ENCODE peak calls at places on chromosome 13, in eight cellular contexts. E is esophagus squamous epithelium; A is right cardiac atrium; H is fibroblast of lung; G is mucosa of descending colon; V is kidney; M is naive thymus-derived CD4-positive, alpha-beta T cell; X is keratinocyte. S is an unnamed sample.

GRCh38 chr13:113135281-113135760 is 12.7 kb downstream of the F10 start:
- DNase-seq in V (peak; percentile 10), M (no peak), H (no peak), A (no peak), G (no peak), E (no peak), X (no peak), S (no peak)

GRCh38 chr13:21465710-21466160 is 6.6 kb upstream of the ZDHHC20 start:
- DNase-seq in H (no peak), M (no peak), X (no peak), E (no peak), A (no peak), V (no peak), G (peak; percentile 22), S (no peak)

GRCh38 chr13:42363941-42364612 is 92.1 kb downstream of the AKAP11 start:
- DNase-seq in A (no peak), E (no peak), X (no peak), H (peak; percentile 13), G (no peak), M (no peak), V (no peak), S (no peak)

GRCh38 chr13:45068036-45069001 is 52.0 kb upstream of the GTF2F2 start:
- DNase-seq in G (no peak), M (no peak), X (no peak), V (no peak), A (no peak), H (no peak), E (no peak), S (no peak)

GRCh38 chr13:87120476-87120875 is 550.7 kb upstream of the SLITRK5 start:
- DNase-seq in M (no peak), G (no peak), A (no peak), V (no peak), X (no peak), E (no peak), H (no peak), S (no peak)

GRCh38 chr13:23175920-23176319 is 4.9 kb upstream of the SGCG start:
- DNase-seq in M (no peak), H (no peak), E (no peak), V (no peak), A (no peak), G (no peak), X (no peak), S (no peak)

GRCh38 chr13:113207890-113208423 is 512 bp downstream of the PCID2 start:
- DNase-seq in V (no peak), A (peak; percentile 74), G (peak; percentile 38), H (peak; percentile 61), X (no peak), M (peak; percentile 7), E (no peak), S (peak; percentile 42)

GRCh38 chr13:113854238-113855011 is 9.5 kb downstream of the GAS6 start:
- DNase-seq in X (no peak), V (peak; percentile 75), G (peak; percentile 19), A (peak; percentile 72), E (no peak), M (no peak), H (peak; percentile 66), S (no peak)

GRCh38 chr13:87208636-87209035 is 462.5 kb upstream of the SLITRK5 start:
- DNase-seq in X (no peak), G (no peak), V (no peak), H (no peak), A (no peak), E (no peak), M (no peak), S (no peak)

GRCh38 chr13:41942462-41943094 is 18.3 kb downstream of the VWA8 start:
- DNase-seq in A (no peak), X (no peak), G (no peak), V (no peak), E (no peak), H (peak; percentile 50), M (no peak), S (peak; percentile 50)

GRCh38 chr13:80504453-80504852 is 163.5 kb upstream of the SPRY2 start:
- DNase-seq in V (no peak), G (no peak), X (no peak), A (no peak), H (no peak), M (no peak), E (no peak), S (peak; percentile 26)

GRCh38 chr13:100234006-100234405 is 145.1 kb downstream of the PCCA start:
- DNase-seq in H (no peak), E (no peak), V (no peak), X (no peak), G (no peak), A (no peak), M (no peak), S (no peak)

DNA sequence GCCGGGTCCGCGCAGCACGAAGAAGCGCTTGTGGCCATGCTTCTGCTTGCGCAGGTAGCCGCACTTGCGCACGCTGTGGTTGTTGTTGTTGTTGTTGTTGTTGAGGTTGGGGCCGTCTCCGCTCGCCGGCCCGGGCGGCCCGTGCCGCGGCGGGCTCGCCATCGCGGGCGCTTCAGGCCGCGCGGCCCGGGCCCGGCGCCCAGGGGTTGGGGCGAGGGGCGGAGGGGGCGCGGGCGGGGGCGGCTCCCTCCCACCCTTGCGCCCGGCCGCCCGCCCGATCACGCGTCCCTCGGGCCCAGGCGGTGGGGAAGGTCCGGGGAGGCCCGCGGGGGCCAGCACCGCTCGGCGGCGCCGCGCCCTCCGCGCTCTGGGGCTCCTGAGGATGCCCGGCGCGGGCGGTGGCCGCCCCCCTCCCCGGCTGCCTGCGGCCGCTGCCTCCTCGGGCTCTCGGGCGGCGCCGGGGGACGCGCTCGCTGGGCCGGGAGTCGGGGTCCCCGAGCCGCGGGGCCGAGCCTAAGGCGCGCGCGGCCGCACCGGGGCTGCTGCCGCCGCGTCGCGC is 412 bp downstream of the IRS2 start:
- DNase-seq in A (peak; percentile 69), H (no peak), M (no peak), G (peak; percentile 21), X (no peak), E (no peak), V (no peak), S (no peak)
- H3K4me1 ChIP-seq in A (peaks cover 5% of the 10 kb centered on the region), H (peaks cover 3% of the 10 kb centered on the region), M (no peaks in the 10 kb centered on the region), G (peaks cover 18% of the 10 kb centered on the region), X (peaks cover 9% of the 10 kb centered on the region), E (peaks cover 7% of the 10 kb centered on the region), V (peaks cover 4% of the 10 kb centered on the region), S (peaks cover 21% of the 10 kb centered on the region)

DNA sequence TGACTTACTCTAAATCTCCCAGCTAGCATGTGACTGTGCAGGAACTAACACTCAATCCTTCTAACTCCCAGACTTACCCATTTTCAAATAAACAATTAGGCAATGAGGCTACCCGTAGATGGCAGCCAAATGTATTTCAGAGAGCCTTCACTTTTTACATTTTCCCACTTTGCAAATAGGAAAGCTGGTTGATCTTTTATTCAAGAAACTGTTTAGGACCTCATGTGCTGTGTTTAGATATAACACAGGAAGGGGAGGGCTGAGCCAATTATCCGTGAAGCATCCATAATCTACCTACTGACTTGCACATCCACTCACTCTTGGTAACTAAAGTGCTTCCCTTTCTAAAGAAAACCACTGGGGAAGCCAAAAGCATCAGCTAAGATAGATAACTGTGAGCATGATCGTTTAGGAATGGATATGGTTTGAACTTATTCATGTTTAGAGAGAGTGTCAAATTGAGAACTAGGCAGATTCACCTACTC is 33.4 kb downstream of the MBNL2 start:
- DNase-seq in A (no peak), E (no peak), H (peak; percentile 56), M (no peak), X (no peak), V (no peak), G (no peak), S (no peak)
- H3K4me1 ChIP-seq in A (peaks cover 33% of the 10 kb centered on the region), E (peaks cover 68% of the 10 kb centered on the region), H (peaks cover 49% of the 10 kb centered on the region), M (peaks cover 11% of the 10 kb centered on the region), X (peaks cover 65% of the 10 kb centered on the region), V (peaks cover 30% of the 10 kb centered on the region), G (peaks cover 12% of the 10 kb centered on the region), S (peaks cover 87% of the 10 kb centered on the region)

GRCh38 chr13:48492123-48493075 is 40.5 kb downstream of the RCBTB2 start:
- DNase-seq in V (peak; percentile 86), M (peak; percentile 74), G (peak; percentile 66), A (peak; percentile 94), X (no peak), H (no peak), E (peak; percentile 27), S (peak; percentile 52)
- H3K4me1 ChIP-seq in V (no peaks in the 10 kb centered on the region), M (peaks cover 65% of the 10 kb centered on the region), G (no peaks in the 10 kb centered on the region), A (peaks cover 5% of the 10 kb centered on the region), X (no peaks in the 10 kb centered on the region), H (no peaks in the 10 kb centered on the region), E (peaks cover 9% of the 10 kb centered on the region), S (peaks cover 9% of the 10 kb centered on the region)

GRCh38 chr13:111587249-111587648 is 266.8 kb downstream of the TEX29 start:
- DNase-seq in H (no peak), M (no peak), A (no peak), V (peak; percentile 48), X (no peak), G (no peak), E (no peak), S (no peak)
- H3K4me1 ChIP-seq in H (no peaks in the 10 kb centered on the region), M (no peaks in the 10 kb centered on the region), A (no peaks in the 10 kb centered on the region), V (no peaks in the 10 kb centered on the region), X (no peaks in the 10 kb centered on the region), G (no peaks in the 10 kb centered on the region), E (peaks cover 3% of the 10 kb centered on the region), S (no peaks in the 10 kb centered on the region)

GRCh38 chr13:51643114-51643881 is 59.0 kb downstream of the WDFY2 start:
- DNase-seq in G (no peak), V (no peak), E (no peak), X (peak; percentile 49), A (no peak), H (peak; percentile 95), M (no peak), S (no peak)
- H3K4me1 ChIP-seq in G (no peaks in the 10 kb centered on the region), V (peaks cover 7% of the 10 kb centered on the region), E (peaks cover 39% of the 10 kb centered on the region), X (peaks cover 67% of the 10 kb centered on the region), A (peaks cover 18% of the 10 kb centered on the region), H (peaks cover 20% of the 10 kb centered on the region), M (peaks cover 26% of the 10 kb centered on the region), S (peaks cover 7% of the 10 kb centered on the region)

GRCh38 chr13:27375686-27376326 is 48.6 kb upstream of the GTF3A start:
- DNase-seq in H (peak; percentile 52), G (peak; percentile 84), V (no peak), A (peak; percentile 67), M (peak; percentile 42), X (no peak), E (no peak), S (no peak)
- H3K4me1 ChIP-seq in H (no peaks in the 10 kb centered on the region), G (peaks cover 6% of the 10 kb centered on the region), V (no peaks in the 10 kb centered on the region), A (no peaks in the 10 kb centered on the region), M (no peaks in the 10 kb centered on the region), X (no peaks in the 10 kb centered on the region), E (no peaks in the 10 kb centered on the region), S (peaks cover 2% of the 10 kb centered on the region)

DNA sequence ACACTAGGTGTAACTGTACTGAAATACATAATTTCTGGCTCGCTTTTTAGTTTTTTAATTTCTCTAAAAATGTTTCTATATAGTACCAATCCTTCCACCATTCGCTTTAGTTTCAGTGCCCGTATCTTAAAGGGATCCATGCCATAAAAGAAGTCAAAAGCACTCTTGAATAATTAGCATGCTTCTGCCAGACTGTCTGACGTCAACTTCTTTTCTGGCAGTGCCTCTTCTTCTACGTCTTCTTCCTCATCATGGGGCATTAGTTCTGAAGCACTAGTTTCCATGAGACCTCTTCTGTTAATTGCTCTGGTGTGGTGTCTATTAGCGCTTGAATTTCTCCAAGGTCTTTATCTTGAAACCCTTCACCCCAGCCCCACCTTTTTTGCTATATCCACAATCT is 93.8 kb upstream of the DOCK9 start:
- DNase-seq in G (no peak), E (no peak), M (no peak), X (no peak), A (no peak), H (no peak), V (no peak), S (no peak)
- H3K4me1 ChIP-seq in G (peaks cover 7% of the 10 kb centered on the region), E (peaks cover 10% of the 10 kb centered on the region), M (peaks cover 18% of the 10 kb centered on the region), X (peaks cover 14% of the 10 kb centered on the region), A (peaks cover 4% of the 10 kb centered on the region), H (peaks cover 7% of the 10 kb centered on the region), V (no peaks in the 10 kb centered on the region), S (no peaks in the 10 kb centered on the region)